ENCODE peak calls at places on chromosomes 5 and 9, in four cellular contexts. X is head of caudate nucleus, W is colonic mucosa, U is germinal center. J is an unnamed sample.

GRCh38 chr9:3916420-3916819 is 383.4 kb downstream of the GLIS3 start:
- DNase-seq in X (no peak), W (no peak), U (no peak), J (no peak)

GRCh38 chr9:135973276-135974219 is 12.4 kb upstream of the UBAC1 start:
- DNase-seq in X (no peak), W (no peak), U (no peak), J (no peak)

GRCh38 chr5:77208507-77209163 is 1.8 kb upstream of the PDE8B start:
- DNase-seq in X (no peak), W (no peak), U (no peak), J (no peak)

GRCh38 chr5:40688127-40688756 is 8.5 kb downstream of the PTGER4 start:
- DNase-seq in X (peak), W (peak), U (peak), J (peak)

GRCh38 chr5:177336112-177336511 is 15.4 kb downstream of the LMAN2 start:
- DNase-seq in X (no peak), W (no peak), U (no peak), J (no peak)

GRCh38 chr5:174798411-174798930 is 74.1 kb downstream of the MSX2 start:
- DNase-seq in X (no peak), W (no peak), U (no peak), J (no peak)

GRCh38 chr5:4086081-4086480 is 490.4 kb downstream of the IRX1 start:
- DNase-seq in X (no peak), W (no peak), U (no peak), J (no peak)

GRCh38 chr9:5671711-5672353 is 42.9 kb downstream of the RIC1 start:
- DNase-seq in X (no peak), W (no peak), U (no peak), J (no peak)

GRCh38 chr9:90290716-90291485 is 351.7 kb downstream of the DIRAS2 start:
- DNase-seq in X (no peak), W (no peak), U (no peak), J (no peak)

GRCh38 chr9:93061791-93062299 is 3.3 kb downstream of the SUSD3 start:
- DNase-seq in X (no peak), W (peak), U (peak), J (no peak)

GRCh38 chr5:109028608-109029299 is 281.1 kb downstream of the FER start:
- DNase-seq in X (no peak), W (no peak), U (no peak), J (no peak)

GRCh38 chr9:91817493-91818225 is 132.4 kb downstream of the ROR2 start:
- DNase-seq in X (no peak), W (no peak), U (no peak), J (peak)

GRCh38 chr9:129500166-129500862 is 120.6 kb downstream of the C9orf50 start:
- DNase-seq in X (no peak), W (no peak), U (no peak), J (no peak)

GRCh38 chr9:107425110-107426025 is 64.2 kb downstream of the KLF4 start:
- DNase-seq in X (peak), W (peak), U (peak), J (peak)

GRCh38 chr9:36802171-36802920 is 229.7 kb downstream of the MELK start:
- DNase-seq in X (peak), W (no peak), U (no peak), J (no peak)

GRCh38 chr5:146428658-146429057 is 18.5 kb upstream of the TCERG1 start:
- DNase-seq in X (no peak), W (peak), U (no peak), J (peak)

GRCh38 chr5:1122511-1123284 is 10.8 kb upstream of the SLC12A7 start:
- DNase-seq in X (no peak), W (no peak), U (no peak), J (no peak)

GRCh38 chr9:37031902-37032301 is 2.2 kb downstream of the PAX5 start:
- DNase-seq in X (no peak), W (no peak), U (no peak), J (no peak)

GRCh38 chr9:128685636-128686489 is 3.2 kb upstream of the SET start:
- DNase-seq in X (no peak), W (peak), U (peak), J (no peak)

GRCh38 chr5:126016256-126016655 is 407.0 kb upstream of the GRAMD2B start:
- DNase-seq in X (peak), W (no peak), U (no peak), J (no peak)

GRCh38 chr5:264346-264745 is 7.1 kb upstream of the PDCD6 start:
- DNase-seq in X (no peak), W (no peak), U (no peak), J (no peak)

GRCh38 chr5:116271432-116271831 is 186.6 kb downstream of the COMMD10 start:
- DNase-seq in X (no peak), W (no peak), U (no peak), J (no peak)

GRCh38 chr5:174384509-174384947 is 339.0 kb downstream of the NSG2 start:
- DNase-seq in X (no peak), W (no peak), U (no peak), J (no peak)

GRCh38 chr5:80620206-80620605 is 34.2 kb upstream of the MSH3 start:
- DNase-seq in X (no peak), W (no peak), U (no peak), J (no peak)

GRCh38 chr9:120353501-120353900 is 226.5 kb downstream of the CDK5RAP2 start:
- DNase-seq in X (no peak), W (no peak), U (no peak), J (no peak)

GRCh38 chr5:178340187-178340586 is 107.6 kb upstream of the PHYKPL start:
- DNase-seq in X (no peak), W (no peak), U (no peak), J (no peak)

GRCh38 chr5:17216974-17217325 is 481 bp upstream of the BASP1 start:
- DNase-seq in X (peak), W (no peak), U (no peak), J (peak)

GRCh38 chr9:99181621-99182020 is 40.1 kb downstream of the ALG2 start:
- DNase-seq in X (no peak), W (no peak), U (peak), J (no peak)

J was measured in prostate gland.